ENCODE peak calls at places on chromosomes 1 and 21, in four cellular contexts. Y is small intestine; V is cardiac muscle cell; H is CD4-positive, alpha-beta T cell. L is an unnamed sample.

GRCh38 chr1:231693361-231694080 is 66.9 kb downstream of the DISC1 start:
- DNase-seq in Y (no peak), V (no peak), H (no peak), L (no peak)

GRCh38 chr21:45556645-45557601 is 14.7 kb upstream of the SLC19A1 start:
- DNase-seq in Y (no peak), V (no peak), H (no peak), L (peak)

GRCh38 chr21:21045538-21045937 is 47.3 kb downstream of the NCAM2 start:
- DNase-seq in Y (no peak), V (no peak), H (no peak), L (no peak)

GRCh38 chr21:34818663-34819158 is 149.9 kb downstream of the CLIC6 start:
- DNase-seq in Y (no peak), V (no peak), H (no peak), L (no peak)

GRCh38 chr1:89780721-89781120 is 40.1 kb upstream of the LRRC8D start:
- DNase-seq in Y (peak), V (peak), H (no peak), L (peak)

GRCh38 chr1:230109871-230110667 is 43.0 kb downstream of the GALNT2 start:
- DNase-seq in Y (peak), V (no peak), H (peak), L (peak)

GRCh38 chr1:85240174-85240601 is 19.3 kb downstream of the C1orf52 start:
- DNase-seq in Y (no peak), V (peak), H (no peak), L (peak)

GRCh38 chr1:79614762-79615161 is 608.2 kb upstream of the ADGRL4 start:
- DNase-seq in Y (no peak), V (no peak), H (no peak), L (no peak)

GRCh38 chr1:246971322-246971721 is 36.5 kb downstream of the ZNF695 start:
- DNase-seq in Y (peak), V (peak), H (peak), L (peak)

GRCh38 chr1:247385283-247385682 is 30.7 kb upstream of the NLRP3 start:
- DNase-seq in Y (no peak), V (no peak), H (no peak), L (no peak)

GRCh38 chr21:45709696-45710268 is 66.3 kb downstream of the PCBP3 start:
- DNase-seq in Y (no peak), V (no peak), H (no peak), L (no peak)

GRCh38 chr1:41537788-41538351 is 53.4 kb upstream of the EDN2 start:
- DNase-seq in Y (no peak), V (peak), H (no peak), L (no peak)

GRCh38 chr1:15962671-15963362 is 13.1 kb downstream of the ZBTB17 start:
- DNase-seq in Y (no peak), V (no peak), H (no peak), L (no peak)

GRCh38 chr1:8423134-8423701 is 105.3 kb downstream of the SLC45A1 start:
- DNase-seq in Y (peak), V (no peak), H (peak), L (peak)

GRCh38 chr1:13523780-13524477 is 10.1 kb upstream of the LRRC38 start:
- DNase-seq in Y (no peak), V (no peak), H (no peak), L (no peak)

L was measured in NCI-H82.